ENCODE peak calls at places on chromosomes 2 and 18, in ten cellular contexts. J, K, D, Y, N, H, X, O, G and W are unnamed samples.

GRCh38 chr18:40197711-40198110 is 1757.3 kb upstream of the PIK3C3 start:
- DNase-seq in K (no peak), Y (no peak), D (no peak), H (no peak), N (no peak), O (no peak), G (no peak), X (no peak), J (no peak), W (no peak)

GRCh38 chr18:61841709-61842108 is 51.1 kb downstream of the RNF152 start:
- DNase-seq in G (no peak), H (no peak), X (no peak), J (no peak), O (no peak), K (no peak), Y (no peak), D (no peak), N (no peak), W (no peak)

GRCh38 chr18:702957-703659 is 9.3 kb downstream of the ENOSF1 start:
- DNase-seq in D (peak; percentile 77), J (no peak), X (peak; percentile 79), K (no peak), O (peak; percentile 87), N (no peak), H (no peak), Y (no peak), G (peak; percentile 43), W (no peak)

GRCh38 chr2:46855805-46856204 is 59.8 kb downstream of the MCFD2 start:
- DNase-seq in K (no peak), H (no peak), D (no peak), X (no peak), N (no peak), O (no peak), Y (no peak), J (no peak), G (no peak), W (no peak)

GRCh38 chr18:62118324-62118723 is 68.5 kb downstream of the PIGN start:
- DNase-seq in N (no peak), Y (no peak), J (no peak), X (no peak), G (no peak), K (no peak), O (peak; percentile 59), H (no peak), D (peak; percentile 75), W (no peak)

GRCh38 chr2:45112750-45113149 is 103.5 kb upstream of the SIX2 start:
- DNase-seq in J (no peak), K (no peak), O (no peak), Y (no peak), G (no peak), N (no peak), X (no peak), D (no peak), H (no peak), W (no peak)

GRCh38 chr2:9648821-9649220 is 18.0 kb upstream of the YWHAQ start:
- DNase-seq in J (no peak), H (peak; percentile 91), K (no peak), O (no peak), Y (no peak), X (no peak), N (no peak), D (no peak), G (no peak), W (no peak)

GRCh38 chr2:100422320-100422719 is 4.9 kb upstream of the CHST10 start:
- DNase-seq in J (no peak), O (peak; percentile 35), N (no peak), Y (peak; percentile 16), X (peak; percentile 50), K (no peak), G (no peak), D (peak; percentile 51), H (no peak), W (no peak)

GRCh38 chr2:239034561-239035341 is 186.9 kb downstream of the TWIST2 start:
- DNase-seq in H (no peak), K (no peak), O (no peak), J (no peak), N (no peak), D (no peak), X (no peak), Y (no peak), G (no peak), W (no peak)

GRCh38 chr2:10909050-10909995 is 2.4 kb upstream of the KCNF1 start:
- DNase-seq in G (no peak), K (no peak), Y (no peak), J (no peak), O (peak; percentile 13), D (peak; percentile 39), X (peak; percentile 23), H (no peak), N (no peak), W (no peak)

GRCh38 chr2:81171447-81171846 is 866.9 kb upstream of the LRRTM1 start:
- DNase-seq in Y (no peak), J (no peak), D (no peak), N (no peak), H (no peak), G (no peak), K (no peak), X (no peak), O (no peak), W (no peak)

GRCh38 chr2:6111676-6112294 is 419.6 kb downstream of the SOX11 start:
- DNase-seq in Y (no peak), N (no peak), K (no peak), H (no peak), G (no peak), O (no peak), J (no peak), X (no peak), D (no peak), W (no peak)

GRCh38 chr2:26874514-26874913 is 26.6 kb downstream of the DPYSL5 start:
- DNase-seq in H (no peak), N (no peak), K (no peak), J (no peak), X (no peak), Y (no peak), G (no peak), O (no peak), D (no peak), W (no peak)

GRCh38 chr2:16215892-16216554 is 275.7 kb downstream of the MYCN start:
- DNase-seq in K (no peak), D (no peak), Y (peak; percentile 8), G (no peak), O (no peak), J (no peak), H (no peak), N (peak; percentile 68), X (no peak), W (no peak)

GRCh38 chr2:66301073-66301766 is 133.7 kb upstream of the MEIS1 start:
- DNase-seq in K (no peak), N (peak; percentile 60), G (no peak), Y (no peak), J (no peak), H (peak; percentile 63), X (no peak), D (no peak), O (no peak), W (no peak)

GRCh38 chr18:48335829-48336228 is 73.4 kb downstream of the ZBTB7C start:
- DNase-seq in N (no peak), D (peak; percentile 21), Y (no peak), K (no peak), X (no peak), H (no peak), G (no peak), O (no peak), J (no peak), W (no peak)

GRCh38 chr2:149763358-149763757 is 175.8 kb upstream of the MMADHC start:
- DNase-seq in J (no peak), G (no peak), Y (no peak), K (no peak), D (no peak), H (no peak), N (no peak), X (no peak), O (no peak), W (no peak)

GRCh38 chr2:46869621-46870020 is 46.0 kb downstream of the MCFD2 start:
- DNase-seq in J (no peak), G (no peak), D (no peak), K (no peak), H (no peak), X (no peak), O (no peak), Y (no peak), N (no peak), W (no peak)

GRCh38 chr18:58640428-58640805 is 11.5 kb upstream of the ALPK2 start:
- DNase-seq in X (no peak), D (peak; percentile 47), N (no peak), K (no peak), Y (no peak), J (no peak), H (no peak), G (no peak), O (no peak), W (no peak)

GRCh38 chr2:38499921-38500634 is 102.7 kb downstream of the HNRNPLL start:
- DNase-seq in N (no peak), G (no peak), Y (no peak), D (peak; percentile 16), K (no peak), X (no peak), H (no peak), O (no peak), J (no peak), W (no peak)

GRCh38 chr18:63741769-63742168 is 33.4 kb upstream of the SERPINB7 start:
- DNase-seq in G (no peak), N (no peak), H (no peak), Y (no peak), K (no peak), O (peak; percentile 57), J (no peak), X (no peak), D (no peak), W (no peak)

GRCh38 chr2:86672027-86672545 is 48.0 kb upstream of the RMND5A start:
- DNase-seq in G (no peak), Y (no peak), O (no peak), D (no peak), K (no peak), J (no peak), X (no peak), H (no peak), N (no peak), W (no peak)

GRCh38 chr2:42216712-42217111 is 47.6 kb downstream of the EML4 start:
- DNase-seq in Y (no peak), N (no peak), O (peak; percentile 40), H (no peak), X (no peak), K (no peak), J (no peak), G (no peak), D (no peak), W (no peak)

GRCh38 chr18:51196116-51196810 is 1.2 kb downstream of the MEX3C start:
- DNase-seq in H (no peak), J (peak; percentile 60), X (no peak), K (peak; percentile 68), G (no peak), O (peak; percentile 28), N (peak; percentile 60), D (peak; percentile 56), Y (peak; percentile 52), W (peak; percentile 31)

GRCh38 chr2:77228379-77228778 is 293.8 kb downstream of the LRRTM4 start:
- DNase-seq in X (no peak), Y (no peak), D (peak; percentile 77), J (no peak), G (no peak), H (no peak), K (no peak), O (no peak), N (no peak), W (no peak)

GRCh38 chr2:134636714-134637113 is 82.1 kb downstream of the TMEM163 start:
- DNase-seq in Y (no peak), J (no peak), K (no peak), X (no peak), N (no peak), G (no peak), O (no peak), D (no peak), H (no peak), W (no peak)

GRCh38 chr18:6616981-6617380 is 112.5 kb upstream of the ARHGAP28 start:
- DNase-seq in J (no peak), D (no peak), X (no peak), K (no peak), G (no peak), H (no peak), Y (no peak), O (no peak), N (no peak), W (no peak)

GRCh38 chr2:145569108-145569507 is 1049.2 kb upstream of the ZEB2 start:
- DNase-seq in K (no peak), X (no peak), D (no peak), N (no peak), H (no peak), O (no peak), G (no peak), J (no peak), Y (no peak), W (no peak)